ENCODE peak calls at places on chromosome 22, in ten cellular contexts. C is mucosa of descending colon, D is stomach, Q is fibroblast of lung, Y is MM.1S, A is HCT116, B is right lobe of liver, X is heart left ventricle, J is IMR-90, V is thoracic aorta. R is an unnamed sample.
A peak's percentile ranks its signal among the peaks of the same experiment; 100 is the strongest.

GRCh38 chr22:17753401-17753989 is 20.8 kb downstream of the BID start:
- DNase-seq in C (no peak), D (no peak), Q (peak; percentile 79), Y (no peak), A (no peak), B (peak; percentile 63), X (no peak), J (peak; percentile 55), V (no peak), R (no peak)

GRCh38 chr22:50236731-50237409 is 8.0 kb downstream of the TUBGCP6 start:
- DNase-seq in C (no peak), D (no peak), Q (no peak), Y (peak; percentile 24), A (no peak), B (peak; percentile 17), X (no peak), J (peak; percentile 17), V (no peak), R (peak; percentile 74)

GRCh38 chr22:20031732-20032406 is 11.0 kb downstream of the TANGO2 start:
- DNase-seq in C (peak; percentile 70), D (peak; percentile 35), Q (no peak), Y (no peak), A (no peak), B (no peak), X (no peak), J (no peak), V (no peak), R (no peak)

GRCh38 chr22:47623740-47624103 is 861.3 kb downstream of the TBC1D22A start:
- DNase-seq in C (no peak), D (peak; percentile 23), Q (no peak), Y (no peak), A (no peak), B (no peak), X (no peak), J (no peak), V (no peak), R (no peak)

GRCh38 chr22:20111045-20111688 is 4.7 kb upstream of the RANBP1 start:
- DNase-seq in C (no peak), D (no peak), Q (no peak), Y (no peak), A (peak; percentile 51), B (peak; percentile 24), X (peak; percentile 24), J (peak; percentile 5), V (no peak), R (peak; percentile 76)

GRCh38 chr22:50502096-50502495 is 5.4 kb downstream of the LMF2 start:
- DNase-seq in C (no peak), D (no peak), Q (no peak), Y (no peak), A (no peak), B (no peak), X (no peak), J (no peak), V (no peak), R (no peak)

GRCh38 chr22:20456722-20457076 is 19.1 kb upstream of the SCARF2 start:
- DNase-seq in C (no peak), D (no peak), Q (no peak), Y (no peak), A (no peak), B (no peak), X (no peak), J (no peak), V (no peak), R (no peak)

GRCh38 chr22:48102581-48102980 is 1340.1 kb downstream of the TBC1D22A start:
- DNase-seq in C (no peak), D (peak; percentile 17), Q (no peak), Y (no peak), A (no peak), B (no peak), X (no peak), J (no peak), V (no peak), R (no peak)

GRCh38 chr22:38451404-38451803 is 3.6 kb downstream of the KCNJ4 start:
- DNase-seq in C (no peak), D (no peak), Q (no peak), Y (no peak), A (no peak), B (no peak), X (no peak), J (no peak), V (no peak), R (no peak)
- TF ChIP-seq CTCF in C (no peak), D (no peak), Q (no peak), Y (no peak), A (no peak), B (no peak), X (no peak), J (no peak), V (no peak), R (no peak)

GRCh38 chr22:29883045-29883830 is at the start of gene MTMR3:
- DNase-seq in C (peak; percentile 99), D (peak; percentile 97), Q (peak; percentile 84), Y (peak; percentile 90), A (peak; percentile 72), B (peak; percentile 97), X (peak; percentile 96), J (peak; percentile 84), V (peak; percentile 71), R (peak; percentile 99)

GRCh38 chr22:29886601-29887000 is 3.6 kb downstream of the MTMR3 start:
- DNase-seq in C (no peak), D (no peak), Q (no peak), Y (no peak), A (no peak), B (no peak), X (no peak), J (no peak), V (no peak), R (no peak)

GRCh38 chr22:29887358-29887757 is 4.4 kb downstream of the MTMR3 start:
- DNase-seq in C (no peak), D (no peak), Q (no peak), Y (no peak), A (no peak), B (no peak), X (no peak), J (no peak), V (no peak), R (no peak)

GRCh38 chr22:29883831-29884139 is 811 bp downstream of the MTMR3 start:
- DNase-seq in C (no peak), D (no peak), Q (no peak), Y (no peak), A (no peak), B (no peak), X (no peak), J (peak; percentile 8), V (no peak), R (no peak)

GRCh38 chr22:29885610-29886009 is 2.6 kb downstream of the MTMR3 start:
- DNase-seq in C (no peak), D (no peak), Q (no peak), Y (no peak), A (no peak), B (no peak), X (no peak), J (no peak), V (no peak), R (no peak)
- H3K4me1 ChIP-seq in C (peaks cover 14% of the 10 kb centered on the region), D (peaks cover 20% of the 10 kb centered on the region), Q (no peaks in the 10 kb centered on the region), Y (no peaks in the 10 kb centered on the region), A (peaks cover 12% of the 10 kb centered on the region), B (peaks cover 38% of the 10 kb centered on the region), X (peaks cover 6% of the 10 kb centered on the region), J (peaks cover 5% of the 10 kb centered on the region), V (peaks cover 16% of the 10 kb centered on the region), R (no peaks in the 10 kb centered on the region)

GRCh38 chr22:25849514-25849913 is 107.5 kb downstream of the MYO18B start:
- DNase-seq in C (no peak), D (no peak), Q (no peak), Y (no peak), A (no peak), B (no peak), X (peak; percentile 53), J (no peak), V (no peak), R (no peak)

GRCh38 chr22:25852223-25852622 is 110.2 kb downstream of the MYO18B start:
- DNase-seq in C (no peak), D (no peak), Q (no peak), Y (no peak), A (no peak), B (no peak), X (no peak), J (no peak), V (no peak), R (no peak)

GRCh38 chr22:25853078-25853477 is 111.1 kb downstream of the MYO18B start:
- DNase-seq in C (no peak), D (no peak), Q (no peak), Y (no peak), A (no peak), B (no peak), X (no peak), J (no peak), V (no peak), R (no peak)

GRCh38 chr22:25853501-25853900 is 111.5 kb downstream of the MYO18B start:
- DNase-seq in C (no peak), D (no peak), Q (no peak), Y (no peak), A (no peak), B (no peak), X (no peak), J (no peak), V (no peak), R (peak; percentile 11)

DNA sequence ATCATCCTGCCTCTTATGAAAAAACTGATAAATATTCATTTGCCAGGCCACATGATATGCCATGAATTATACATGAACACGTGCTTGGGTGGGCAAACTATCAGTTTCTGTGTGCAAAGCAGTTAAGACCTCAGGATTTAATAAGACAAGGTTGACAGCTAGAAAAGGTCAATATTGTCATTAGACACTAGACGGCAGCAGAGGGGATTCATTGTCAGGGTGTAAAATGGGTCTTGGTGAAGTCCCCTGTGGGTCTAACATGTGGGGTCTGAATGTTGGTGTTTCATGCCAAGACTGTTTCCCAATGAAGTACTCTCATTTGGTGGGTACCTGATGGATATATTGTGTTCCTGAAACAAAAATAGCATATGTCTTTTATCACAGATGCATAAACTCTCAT is 111.9 kb downstream of the MYO18B start:
- DNase-seq in C (no peak), D (no peak), Q (no peak), Y (no peak), A (peak; percentile 6), B (no peak), X (no peak), J (no peak), V (no peak), R (no peak)
- TF ChIP-seq CTCF in C (no peak), D (no peak), Q (no peak), Y (peak; percentile 6), A (peak; percentile 65), B (no peak), X (no peak), J (no peak), V (no peak), R (peak; percentile 60)

GRCh38 chr22:42645341-42645937 is 3.8 kb downstream of the CYB5R3 start:
- DNase-seq in C (no peak), D (peak; percentile 44), Q (no peak), Y (no peak), A (no peak), B (no peak), X (no peak), J (no peak), V (no peak), R (no peak)

GRCh38 chr22:42642801-42643631 is 2.6 kb upstream of the ATP5MGL start:
- DNase-seq in C (no peak), D (peak; percentile 60), Q (no peak), Y (no peak), A (no peak), B (no peak), X (no peak), J (no peak), V (no peak), R (no peak)

GRCh38 chr22:42643632-42644421 is 3.4 kb upstream of the ATP5MGL start:
- DNase-seq in C (no peak), D (no peak), Q (no peak), Y (no peak), A (no peak), B (no peak), X (no peak), J (no peak), V (no peak), R (no peak)

GRCh38 chr22:42645938-42646568 is 3.1 kb downstream of the CYB5R3 start:
- DNase-seq in C (peak; percentile 60), D (peak; percentile 70), Q (no peak), Y (no peak), A (no peak), B (peak; percentile 68), X (no peak), J (no peak), V (no peak), R (peak; percentile 43)

DNA sequence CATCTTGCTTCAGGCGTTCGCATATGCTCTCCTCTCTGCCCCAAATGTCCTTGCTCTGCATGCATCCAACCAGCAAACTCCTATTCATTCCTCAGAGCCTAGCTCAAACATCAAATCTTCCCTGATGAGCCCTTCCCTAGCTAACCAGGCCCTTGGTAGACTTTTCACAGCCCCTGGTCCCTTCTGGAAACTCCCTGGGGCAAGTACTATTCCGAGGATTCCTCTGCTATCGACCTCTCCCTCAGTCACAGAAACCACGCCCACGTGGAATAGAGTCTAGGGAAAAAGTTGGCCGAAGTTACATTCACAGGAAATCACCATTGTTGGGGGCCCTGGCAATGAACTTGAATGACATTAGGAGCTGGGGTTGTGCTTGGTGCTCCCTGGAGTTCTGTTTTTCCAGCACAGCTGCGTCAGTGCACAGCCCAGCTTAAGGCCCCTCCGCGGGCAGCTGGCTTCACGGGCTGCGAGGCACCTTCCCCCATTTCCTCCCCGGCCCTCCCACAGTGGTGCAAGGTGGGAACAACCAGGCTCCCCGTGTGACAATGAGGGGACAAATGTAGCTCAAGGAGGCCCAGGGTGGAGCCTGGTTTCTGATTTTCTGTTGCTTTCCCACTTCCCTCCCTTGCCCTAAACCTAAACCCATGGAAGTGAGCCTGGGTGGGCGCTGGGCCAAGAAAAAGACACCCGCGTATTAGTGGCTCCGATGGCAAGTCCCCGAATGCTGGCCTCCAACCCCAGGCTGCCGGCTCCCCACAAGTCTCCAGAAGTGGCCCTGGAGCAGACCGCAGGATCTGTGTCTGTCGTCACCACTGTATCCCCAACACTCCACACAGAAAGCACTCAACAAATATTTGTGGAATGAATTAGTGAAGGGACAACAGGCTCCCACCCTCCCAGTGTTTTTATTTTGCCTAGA is 4.3 kb upstream of the ATP5MGL start:
- DNase-seq in C (no peak), D (peak; percentile 52), Q (peak; percentile 36), Y (no peak), A (no peak), B (no peak), X (peak; percentile 69), J (no peak), V (no peak), R (peak; percentile 48)
- H3K4me1 ChIP-seq in C (peaks cover 64% of the 10 kb centered on the region), D (peaks cover 73% of the 10 kb centered on the region), Q (peaks cover 32% of the 10 kb centered on the region), Y (peaks cover 7% of the 10 kb centered on the region), A (peaks cover 22% of the 10 kb centered on the region), B (peaks cover 75% of the 10 kb centered on the region), X (peaks cover 30% of the 10 kb centered on the region), J (peaks cover 41% of the 10 kb centered on the region), V (peaks cover 60% of the 10 kb centered on the region), R (peaks cover 5% of the 10 kb centered on the region)

R was measured in endodermal cell.